ENCODE peak calls at places on chromosomes 1 and 21, in ten cellular contexts. Q is RWPE1, N is left ventricle myocardium inferior, I is NCI-H1417, F is endothelial cell, U is anterior cingulate cortex, D is bronchial epithelial cell, H is OCI-LY7, M is MV-4-11, X is caudate nucleus. R is an unnamed sample.

GRCh38 chr1:5727191-5727590 is 265.0 kb downstream of the NPHP4 start:
- DNase-seq in I (no peak), U (no peak), H (no peak), D (no peak), F (no peak), Q (no peak), X (no peak), M (no peak), N (no peak), R (no peak)

GRCh38 chr1:6350416-6351088 is 43.0 kb downstream of the ACOT7 start:
- DNase-seq in M (no peak), I (no peak), N (peak), H (no peak), X (no peak), Q (peak), F (no peak), D (peak), U (no peak), R (peak)

GRCh38 chr1:225651872-225652725 is 824 bp downstream of the ENAH start:
- DNase-seq in N (peak), F (no peak), I (peak), H (peak), M (no peak), U (no peak), Q (peak), D (peak), X (no peak), R (peak)

GRCh38 chr1:5447479-5448070 is 544.6 kb downstream of the NPHP4 start:
- DNase-seq in I (peak), H (no peak), D (no peak), M (no peak), X (no peak), F (no peak), U (no peak), N (no peak), Q (no peak), R (no peak)

GRCh38 chr1:155083865-155084721 is 5.5 kb downstream of the EFNA3 start:
- DNase-seq in F (no peak), X (peak), U (no peak), H (peak), N (no peak), Q (no peak), M (peak), D (peak), I (no peak), R (no peak)

GRCh38 chr1:98393719-98394118 is 267.8 kb upstream of the SNX7 start:
- DNase-seq in H (no peak), Q (no peak), N (no peak), I (no peak), U (no peak), D (no peak), X (no peak), F (no peak), M (no peak), R (no peak)

GRCh38 chr1:7524681-7525340 is 246.3 kb upstream of the VAMP3 start:
- DNase-seq in D (no peak), U (no peak), H (no peak), M (no peak), F (no peak), I (no peak), N (no peak), Q (no peak), X (no peak), R (no peak)

GRCh38 chr1:16076871-16077250 is 3.4 kb upstream of the FAM131C start:
- DNase-seq in F (no peak), M (no peak), I (no peak), U (no peak), H (no peak), N (peak), Q (peak), X (no peak), D (peak), R (no peak)

GRCh38 chr1:226643167-226643566 is 94.6 kb downstream of the STUM start:
- DNase-seq in N (peak), D (peak), U (no peak), I (no peak), H (peak), X (peak), M (peak), F (no peak), Q (peak), R (no peak)

GRCh38 chr21:18987515-18988026 is 584.0 kb upstream of the TMPRSS15 start:
- DNase-seq in N (no peak), M (no peak), Q (no peak), U (no peak), D (no peak), H (no peak), F (no peak), X (no peak), I (no peak), R (no peak)

GRCh38 chr1:49627781-49628180 is 396.0 kb downstream of the AGBL4 start:
- DNase-seq in N (no peak), H (no peak), I (no peak), M (no peak), X (no peak), Q (no peak), D (no peak), U (no peak), F (no peak), R (no peak)

GRCh38 chr1:244361764-244362473 is 89.8 kb downstream of the ADSS2 start:
- DNase-seq in Q (no peak), I (no peak), U (no peak), X (no peak), D (no peak), H (no peak), F (no peak), N (no peak), M (no peak), R (no peak)

GRCh38 chr1:205187420-205187819 is 24.1 kb downstream of the DSTYK start:
- DNase-seq in N (no peak), H (no peak), X (no peak), I (no peak), D (no peak), Q (no peak), M (no peak), F (no peak), U (no peak), R (no peak)

GRCh38 chr1:110383311-110383990 is 7.4 kb downstream of the SLC16A4 start:
- DNase-seq in U (no peak), I (no peak), D (peak), Q (no peak), F (no peak), X (no peak), N (no peak), M (peak), H (peak), R (no peak)

GRCh38 chr1:171999756-172000155 is 158.5 kb downstream of the DNM3 start:
- DNase-seq in D (peak), U (no peak), N (no peak), M (no peak), X (no peak), Q (no peak), H (no peak), I (no peak), F (no peak), R (no peak)

GRCh38 chr1:56385314-56385713 is 194.0 kb downstream of the PLPP3 start:
- DNase-seq in M (peak), Q (no peak), H (no peak), D (no peak), U (no peak), X (no peak), I (no peak), F (no peak), N (no peak), R (no peak)

GRCh38 chr1:194071200-194071599 is 884.8 kb upstream of the B3GALT2 start:
- DNase-seq in X (no peak), D (no peak), U (no peak), N (no peak), M (no peak), H (no peak), I (no peak), Q (no peak), F (no peak), R (no peak)

GRCh38 chr1:196078691-196079090 is 529.5 kb downstream of the KCNT2 start:
- DNase-seq in F (no peak), N (no peak), D (peak), M (no peak), U (no peak), Q (peak), I (no peak), H (no peak), X (no peak), R (no peak)

GRCh38 chr1:9671377-9672140 is 20.0 kb downstream of the PIK3CD start:
- DNase-seq in H (no peak), Q (peak), X (no peak), M (no peak), D (peak), I (peak), U (no peak), N (no peak), F (no peak), R (no peak)

GRCh38 chr1:94992161-94992560 is 65.3 kb upstream of the CNN3 start:
- DNase-seq in D (no peak), N (no peak), I (no peak), Q (no peak), U (no peak), M (no peak), X (no peak), H (no peak), F (no peak), R (no peak)

GRCh38 chr1:64516803-64517568 is 47.1 kb downstream of the CACHD1 start:
- DNase-seq in X (no peak), I (no peak), Q (peak), H (no peak), F (no peak), D (peak), N (no peak), M (no peak), U (no peak), R (no peak)